ENCODE peak calls at places on chromosomes 11 and 22, in eight cellular contexts. U is skeletal muscle cell; L is kidney; M is EL; W is activated T-helper 1 cell treated with anti-CD3 and anti-CD28 coated beads, Interleukin-12 subunit alpha, Interleukin-12 subunit beta, Interleukin-2, Interleukin-4 antibody, amounts not matched to agents 30 ng/mL and 10 ng/mL and 1 ng/mL, durations not matched to agents 14 hours and 24 hours and 36 hours; K is activated CD4-positive, CD25-positive, alpha-beta regulatory T cell treated with anti-CD3 and anti-CD28 coated beads, Interleukin-2, amount 50 U/mL, for 72 hours; S is iris pigment epithelial cell; F is NCI-H524 treated with DMSO at 0.1 percent for 48 hours. I is an unnamed sample.

GRCh38 chr22:31136711-31137110 is 3.6 kb downstream of the PLA2G3 start:
- DNase-seq in M (no peak), W (no peak), L (no peak), K (no peak), U (no peak), S (no peak), F (no peak), I (no peak)

GRCh38 chr11:47004595-47005033 is 68.1 kb downstream of the CSTPP1 start:
- DNase-seq in K (no peak), W (no peak), M (peak; percentile 92), F (no peak), S (peak; percentile 99), L (peak; percentile 79), U (peak; percentile 96), I (no peak)

GRCh38 chr11:84437129-84438123 is 1151.3 kb upstream of the CCDC90B start:
- DNase-seq in W (no peak), S (no peak), F (no peak), M (no peak), K (no peak), U (no peak), L (peak; percentile 73), I (no peak)

GRCh38 chr11:69696749-69697488 is 6.9 kb downstream of the FGF19 start:
- DNase-seq in F (peak; percentile 62), M (no peak), U (no peak), W (no peak), K (no peak), S (no peak), L (no peak), I (peak; percentile 44)

GRCh38 chr22:26656896-26657851 is at the start of gene MIAT:
- DNase-seq in M (peak; percentile 24), F (no peak), K (peak; percentile 70), W (peak; percentile 75), U (no peak), S (peak; percentile 54), L (no peak), I (peak; percentile 89)

GRCh38 chr11:56333156-56333555 is 12.7 kb upstream of the OR8K1 start:
- DNase-seq in K (no peak), U (no peak), M (no peak), F (no peak), L (no peak), W (no peak), S (no peak), I (no peak)

GRCh38 chr11:31643831-31644230 is 134.3 kb downstream of the ELP4 start:
- DNase-seq in W (no peak), L (no peak), S (peak; percentile 67), U (peak; percentile 62), K (no peak), F (peak; percentile 83), M (peak; percentile 68), I (no peak)

GRCh38 chr22:22396741-22397291 is 111.7 kb downstream of the ZNF280B start:
- DNase-seq in S (no peak), F (no peak), L (no peak), U (no peak), W (no peak), K (no peak), M (no peak), I (no peak)

GRCh38 chr11:78952188-78952587 is 377.5 kb upstream of the NARS2 start:
- DNase-seq in U (no peak), M (no peak), L (no peak), W (no peak), S (no peak), F (peak; percentile 4), K (no peak), I (no peak)

GRCh38 chr11:64088159-64089026 is 52.7 kb downstream of the FLRT1 start:
- DNase-seq in F (no peak), U (no peak), K (no peak), S (no peak), M (no peak), L (no peak), W (no peak), I (no peak)

GRCh38 chr22:30874431-30875370 is 93.9 kb downstream of the MORC2 start:
- DNase-seq in W (no peak), K (no peak), F (no peak), U (no peak), L (no peak), S (no peak), M (no peak), I (no peak)

GRCh38 chr22:26585104-26585790 is 4.7 kb downstream of the TPST2 start:
- DNase-seq in K (no peak), L (no peak), S (peak; percentile 67), W (no peak), F (no peak), U (peak; percentile 39), M (peak; percentile 98), I (no peak)

GRCh38 chr11:57336111-57336666 is 497 bp upstream of the SSRP1 start:
- DNase-seq in F (no peak), K (no peak), M (no peak), U (no peak), W (no peak), L (no peak), S (no peak), I (no peak)

I was measured in activated effector memory CD4-positive, alpha-beta T cell treated with anti-CD3 and anti-CD28 coated beads, Interleukin-2, amount 50 U/mL, for 16 hours.